ENCODE peak calls at places on chromosomes 5 and 9, in ten cellular contexts. Y is tibial nerve, N is neural progenitor cell, F is lower lobe of right lung, T is uterus, J is upper lobe of right lung, S is body of pancreas, G is heart left ventricle, R is right lobe of liver, M is fibroblast of lung. O is an unnamed sample.

GRCh38 chr5:34970552-34970951 is 41.2 kb downstream of the DNAJC21 start:
- DNase-seq in M (no peak), S (no peak), N (peak; percentile 8), Y (no peak), J (no peak), R (no peak), F (no peak), T (no peak), G (no peak), O (no peak)

GRCh38 chr5:145718956-145719355 is 116.2 kb downstream of the PRELID2 start:
- DNase-seq in T (no peak), F (no peak), M (peak; percentile 32), N (peak; percentile 52), R (no peak), G (no peak), Y (no peak), J (no peak), S (no peak), O (no peak)

GRCh38 chr5:168578506-168579205 is 512 bp downstream of the PANK3 start:
- DNase-seq in Y (no peak), F (no peak), N (no peak), R (no peak), J (no peak), G (no peak), S (peak; percentile 62), T (no peak), M (no peak), O (no peak)

GRCh38 chr9:89218040-89218928 is 39.7 kb upstream of the SHC3 start:
- DNase-seq in N (peak; percentile 77), R (no peak), J (no peak), T (no peak), F (no peak), Y (no peak), G (no peak), M (peak; percentile 29), S (no peak), O (peak; percentile 44)

GRCh38 chr9:134698587-134699342 is 57.2 kb downstream of the COL5A1 start:
- DNase-seq in N (peak; percentile 95), G (peak; percentile 64), Y (peak; percentile 47), R (peak; percentile 77), F (peak; percentile 73), J (peak; percentile 84), T (peak; percentile 75), M (no peak), S (peak; percentile 61), O (peak; percentile 97)

GRCh38 chr5:43227655-43228054 is 35.6 kb downstream of the NIM1K start:
- DNase-seq in N (peak; percentile 47), T (no peak), Y (no peak), F (no peak), S (peak; percentile 64), G (no peak), R (no peak), M (peak; percentile 46), J (no peak), O (no peak)

GRCh38 chr9:2620876-2621677 is 510 bp upstream of the VLDLR start:
- DNase-seq in J (peak; percentile 91), T (peak; percentile 85), M (peak; percentile 78), S (peak; percentile 92), N (peak; percentile 90), F (peak; percentile 87), R (peak; percentile 72), G (peak; percentile 76), Y (no peak), O (peak; percentile 91)

GRCh38 chr9:133253268-133253667 is 21.7 kb downstream of the ABO start:
- DNase-seq in N (no peak), F (no peak), T (no peak), J (no peak), M (no peak), R (no peak), G (no peak), Y (no peak), S (no peak), O (no peak)

GRCh38 chr5:125401724-125402622 is 655.5 kb upstream of the ZNF608 start:
- DNase-seq in R (no peak), M (peak; percentile 6), N (no peak), Y (no peak), F (no peak), G (no peak), J (no peak), S (no peak), T (no peak), O (no peak)

GRCh38 chr5:15502208-15502607 is 2.2 kb downstream of the FBXL7 start:
- DNase-seq in M (peak; percentile 61), T (no peak), G (no peak), N (no peak), S (no peak), J (no peak), Y (no peak), F (no peak), R (no peak), O (no peak)

GRCh38 chr5:107558951-107559350 is 111.8 kb downstream of the EFNA5 start:
- DNase-seq in F (no peak), S (no peak), R (no peak), N (peak; percentile 32), Y (no peak), T (no peak), M (no peak), J (no peak), G (no peak), O (peak; percentile 47)

GRCh38 chr5:18829539-18829938 is 1158.5 kb downstream of the CDH18 start:
- DNase-seq in N (no peak), T (no peak), J (no peak), M (no peak), G (no peak), R (no peak), F (no peak), Y (no peak), S (no peak), O (no peak)
- H3K4me3 ChIP-seq in N (no peak overlapping the region), T (no peak overlapping the region), J (no peak overlapping the region), M (no peak overlapping the region), G (no peak overlapping the region), R (no peak overlapping the region), F (no peak overlapping the region), Y (no peak overlapping the region), S (no peak overlapping the region), O (no peak overlapping the region)

DNA sequence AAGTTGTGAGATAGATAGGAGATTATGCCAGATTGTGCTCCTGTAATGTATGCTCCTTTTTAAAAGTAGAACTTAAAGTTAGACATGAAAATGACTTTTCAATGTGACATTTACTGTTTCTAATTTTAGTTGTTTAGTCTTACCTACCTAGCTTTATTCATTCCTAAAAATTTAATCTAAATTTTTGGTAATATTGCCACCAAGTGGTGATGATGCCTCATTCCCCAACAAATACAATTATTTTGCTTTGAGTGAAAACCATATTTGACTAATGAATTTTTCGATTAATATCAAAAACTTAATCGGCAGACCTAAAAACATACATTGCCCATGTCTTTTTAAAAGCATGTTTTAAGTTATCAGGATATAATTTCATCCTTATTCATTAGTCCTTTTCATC is 25.6 kb downstream of the PPWD1 start:
- DNase-seq in J (no peak), R (no peak), F (no peak), G (no peak), N (no peak), S (no peak), T (no peak), M (no peak), Y (no peak), O (no peak)
- H3K36me3 ChIP-seq in J (peaks cover 98% of the 10 kb centered on the region), R (no peaks in the 10 kb centered on the region), F (peaks cover 99% of the 10 kb centered on the region), G (peaks cover 37% of the 10 kb centered on the region), N (peaks cover 10% of the 10 kb centered on the region), S (peaks cover 27% of the 10 kb centered on the region), T (no peaks in the 10 kb centered on the region), M (peaks cover 5% of the 10 kb centered on the region), Y (peaks cover 12% of the 10 kb centered on the region), O (peaks cover 7% of the 10 kb centered on the region)

GRCh38 chr5:31854625-31855526 is 215.9 kb downstream of the PDZD2 start:
- DNase-seq in N (peak; percentile 83), M (peak; percentile 71), G (peak; percentile 69), Y (peak; percentile 32), F (peak; percentile 69), T (peak; percentile 75), S (peak; percentile 15), J (peak; percentile 81), R (no peak), O (peak; percentile 84)

GRCh38 chr5:31851290-31851689 is 212.4 kb downstream of the PDZD2 start:
- DNase-seq in M (no peak), J (no peak), N (no peak), F (no peak), T (no peak), S (no peak), G (no peak), R (no peak), Y (no peak), O (no peak)

GRCh38 chr5:31855527-31855862 is 216.6 kb downstream of the PDZD2 start:
- DNase-seq in T (no peak), M (no peak), N (no peak), S (no peak), R (no peak), F (no peak), G (no peak), Y (no peak), J (no peak), O (no peak)

GRCh38 chr5:31853398-31854135 is 214.6 kb downstream of the PDZD2 start:
- DNase-seq in J (no peak), F (peak; percentile 53), N (peak; percentile 16), T (no peak), S (no peak), R (no peak), G (no peak), M (no peak), Y (no peak), O (no peak)

DNA sequence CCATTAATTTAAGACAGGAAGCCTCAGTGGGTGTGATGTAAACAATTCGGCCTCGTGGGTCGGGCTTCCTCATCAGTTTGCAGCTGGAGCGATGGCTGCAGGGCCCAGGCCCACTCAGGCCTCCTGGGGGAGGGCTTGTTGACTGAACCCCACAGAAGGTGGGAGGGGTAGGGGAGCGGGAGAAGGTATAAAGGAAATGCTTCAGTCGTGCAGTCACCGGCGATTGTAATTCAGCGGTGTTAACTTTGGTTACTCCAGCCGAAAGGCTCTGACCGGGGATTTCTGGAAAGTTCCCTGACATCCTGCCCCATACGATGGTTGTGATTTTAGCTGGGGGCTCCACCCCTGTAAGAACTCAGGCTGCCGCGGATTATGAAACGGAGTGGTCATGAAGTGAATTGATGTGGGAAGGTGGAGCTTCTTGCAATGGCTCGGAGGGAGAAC is 215.3 kb downstream of the PDZD2 start:
- DNase-seq in S (peak; percentile 13), Y (no peak), G (peak; percentile 43), J (peak; percentile 71), T (peak; percentile 47), M (peak; percentile 87), F (peak; percentile 55), N (peak; percentile 49), R (no peak), O (peak; percentile 72)
- H3K4me3 ChIP-seq in S (no peak overlapping the region), Y (peak overlapping the region; percentile 77), G (peak overlapping the region; percentile 67), J (peak overlapping the region; percentile 74), T (peak overlapping the region; percentile 45), M (peak overlapping the region; percentile 41), F (peak overlapping the region; percentile 82), N (peak overlapping the region; percentile 59), R (peak overlapping the region; percentile 34), O (peak overlapping the region; percentile 61)

DNA sequence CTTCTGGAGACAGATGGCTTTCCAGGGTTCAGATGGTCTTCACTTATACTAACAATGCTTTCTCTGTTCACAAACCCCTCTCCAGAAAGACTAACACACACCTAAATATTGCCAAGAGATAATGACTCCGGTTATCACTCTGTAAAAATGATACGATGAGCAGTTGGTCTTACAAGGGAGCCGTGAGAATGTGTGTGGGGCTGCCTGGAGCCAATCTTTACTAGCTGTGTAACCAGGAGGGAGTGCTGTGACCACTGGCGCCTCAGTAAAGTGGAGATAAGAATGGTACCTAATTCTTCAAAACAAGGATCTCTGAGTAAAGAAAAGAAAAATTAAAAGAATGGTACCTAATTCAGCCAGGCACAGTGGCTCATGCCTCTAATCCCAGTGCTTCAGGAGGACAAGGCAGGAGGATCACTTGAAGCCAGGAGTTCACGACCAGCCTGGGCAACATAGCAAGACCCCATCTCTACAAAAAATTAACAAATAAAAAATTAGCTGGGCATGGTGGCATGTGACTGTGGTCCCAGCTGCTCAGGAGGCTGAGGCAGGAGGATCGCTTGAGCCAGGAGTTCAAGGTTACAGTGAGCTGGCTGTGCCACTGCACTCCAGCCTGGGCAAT is 39.9 kb upstream of the IL17B start:
- DNase-seq in S (no peak), R (no peak), M (peak; percentile 36), T (no peak), J (no peak), Y (no peak), G (no peak), N (no peak), F (no peak), O (no peak)
- H3K36me3 ChIP-seq in S (no peaks in the 10 kb centered on the region), R (no peaks in the 10 kb centered on the region), M (peaks cover 18% of the 10 kb centered on the region), T (no peaks in the 10 kb centered on the region), J (no peaks in the 10 kb centered on the region), Y (no peaks in the 10 kb centered on the region), G (no peaks in the 10 kb centered on the region), N (no peaks in the 10 kb centered on the region), F (peaks cover 10% of the 10 kb centered on the region), O (no peaks in the 10 kb centered on the region)

O was measured in H7.